ENCODE peak calls at places on chromosomes 3 and 15, in five cellular contexts. P is stomach, F is neuronal stem cell, D is breast epithelium, C is colonic mucosa. Y is an unnamed sample. For H3K4me1, the result is how much of the 10 kb centered on the place peaks cover.

GRCh38 chr3:129343643-129344360 is 65.1 kb downstream of the HMCES start:
- DNase-seq in C (peak), P (peak), D (no peak), F (peak), Y (no peak)

GRCh38 chr3:139104062-139104461 is 59.4 kb upstream of the PRR23C start:
- DNase-seq in P (no peak), F (no peak), D (no peak), C (no peak), Y (no peak)

GRCh38 chr3:85842081-85842480 is 883.3 kb downstream of the CADM2 start:
- DNase-seq in F (no peak), C (no peak), P (no peak), D (no peak), Y (no peak)

GRCh38 chr3:23161896-23162570 is 41.1 kb upstream of the UBE2E2 start:
- DNase-seq in P (no peak), C (no peak), D (no peak), F (no peak), Y (no peak)

GRCh38 chr3:14792691-14793121 is 26.1 kb upstream of the FGD5 start:
- DNase-seq in P (no peak), D (no peak), C (no peak), F (no peak), Y (no peak)

GRCh38 chr15:29939404-29939803 is 117.1 kb upstream of the TJP1 start:
- DNase-seq in D (no peak), F (no peak), C (no peak), P (no peak), Y (no peak)

GRCh38 chr3:122612706-122613105 is 35.3 kb downstream of the PARP15 start:
- DNase-seq in F (no peak), D (no peak), C (no peak), P (no peak), Y (no peak)

GRCh38 chr15:89335289-89336041 is 841 bp upstream of the POLG start:
- DNase-seq in D (no peak), C (peak), P (no peak), F (no peak), Y (peak)

GRCh38 chr15:80694624-80695098 is 449 bp upstream of the ABHD17C start:
- DNase-seq in C (peak), F (no peak), D (no peak), P (no peak), Y (no peak)

GRCh38 chr3:195259146-195259563 is 11.8 kb downstream of the XXYLT1 start:
- DNase-seq in P (no peak), C (no peak), F (no peak), D (no peak), Y (peak)

GRCh38 chr3:50481992-50482391 is 21.4 kb downstream of the CACNA2D2 start:
- DNase-seq in P (no peak), F (no peak), D (no peak), C (no peak), Y (no peak)

GRCh38 chr3:47082519-47082918 is 81.4 kb downstream of the SETD2 start:
- DNase-seq in D (no peak), P (no peak), F (no peak), C (no peak), Y (no peak)

GRCh38 chr3:69541059-69541471 is 155.2 kb upstream of the FRMD4B start:
- DNase-seq in D (no peak), C (no peak), P (no peak), F (peak), Y (no peak)

GRCh38 chr3:59006791-59007517 is 42.9 kb downstream of the CFAP20DC start:
- DNase-seq in P (no peak), C (no peak), F (no peak), D (no peak), Y (peak)

GRCh38 chr15:51341366-51342248 is at the start of gene GLDN:
- DNase-seq in P (peak), F (peak), D (no peak), C (peak), Y (no peak)

GRCh38 chr3:194671511-194671899 is 486 bp downstream of the LSG1 start:
- DNase-seq in P (no peak), D (no peak), F (no peak), C (no peak), Y (no peak)

GRCh38 chr3:70090322-70090913 is 90.9 kb downstream of the SAMMSON start:
- DNase-seq in D (no peak), P (no peak), F (no peak), C (no peak), Y (no peak)

GRCh38 chr3:110533089-110533488 is 538.5 kb upstream of the NECTIN3 start:
- DNase-seq in P (no peak), F (no peak), D (no peak), C (no peak), Y (no peak)

GRCh38 chr15:89448825-89449224 is 47.6 kb downstream of the RHCG start:
- DNase-seq in P (no peak), F (no peak), C (no peak), D (no peak), Y (no peak)

GRCh38 chr3:85004147-85004546 is 45.4 kb downstream of the CADM2 start:
- DNase-seq in F (no peak), D (no peak), P (no peak), C (no peak), Y (no peak)

GRCh38 chr15:66018178-66018797 is 149.0 kb downstream of the RAB11A start:
- DNase-seq in F (no peak), C (no peak), D (no peak), P (no peak), Y (no peak)

GRCh38 chr15:51240066-51240465 is 98.3 kb downstream of the CYP19A1 start:
- DNase-seq in F (no peak), P (no peak), D (no peak), C (no peak), Y (no peak)

DNA sequence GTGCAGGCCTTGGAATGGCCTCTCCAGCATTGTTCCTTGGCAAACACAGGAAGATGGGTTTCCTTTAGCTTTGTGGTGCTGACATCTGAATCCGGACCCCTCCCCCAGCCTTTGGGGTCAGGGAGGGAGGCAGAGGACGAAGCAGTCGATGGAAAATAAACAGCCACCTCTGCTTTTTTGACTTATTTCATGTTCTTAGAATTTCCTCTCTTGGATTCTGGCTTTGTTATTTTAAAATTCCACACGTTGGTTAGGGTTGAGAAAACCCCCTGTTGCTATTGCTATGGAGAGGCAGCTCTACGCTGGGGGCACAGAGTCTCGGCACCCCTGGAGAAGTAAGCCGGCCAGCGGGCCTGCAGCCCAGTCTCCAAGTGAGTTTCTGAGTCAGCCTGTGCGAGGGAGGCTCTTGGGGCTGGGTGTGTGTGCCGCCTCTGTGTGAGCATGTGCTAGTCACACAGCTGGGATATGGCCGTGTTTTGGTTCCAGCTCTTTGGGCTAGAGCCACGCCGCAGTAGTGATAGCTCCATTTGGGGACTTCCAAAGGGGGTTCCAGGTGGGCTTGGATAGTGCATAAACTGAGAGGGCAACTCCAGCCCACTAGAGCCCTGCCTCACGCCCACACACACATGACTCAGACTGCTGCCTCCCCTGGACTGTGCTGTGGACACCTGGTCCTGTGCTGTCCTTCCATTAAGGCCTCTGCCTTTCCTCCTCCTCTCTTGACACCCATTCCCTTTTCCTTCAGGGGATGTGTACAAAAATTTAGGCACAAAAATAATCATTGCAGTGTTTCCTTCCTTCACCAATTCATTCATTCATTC is 58.8 kb downstream of the AMOTL2 start:
- DNase-seq in P (no peak), D (no peak), F (no peak), C (peak), Y (peak)
- H3K4me1 ChIP-seq in P (under half), D (under half), F (under half), C (under half), Y (under half)

GRCh38 chr15:39350785-39351184 is 230.1 kb upstream of the THBS1 start:
- DNase-seq in D (no peak), C (no peak), P (no peak), F (no peak), Y (no peak)

GRCh38 chr15:39341238-39341637 is 239.6 kb upstream of the THBS1 start:
- DNase-seq in C (no peak), P (no peak), D (no peak), F (no peak), Y (no peak)

GRCh38 chr15:39347453-39347852 is 233.4 kb upstream of the THBS1 start:
- DNase-seq in D (no peak), P (no peak), C (no peak), F (no peak), Y (no peak)

GRCh38 chr15:39344662-39345141 is 236.2 kb upstream of the THBS1 start:
- DNase-seq in C (no peak), D (no peak), F (no peak), P (no peak), Y (no peak)

GRCh38 chr15:39345176-39345575 is 235.7 kb upstream of the THBS1 start:
- DNase-seq in C (no peak), D (no peak), F (peak), P (no peak), Y (no peak)
- H3K27ac ChIP-seq in C (no peak), D (peak), F (no peak), P (no peak), Y (no peak)

GRCh38 chr3:53139833-53140574 is 9.8 kb upstream of the RFT1 start:
- DNase-seq in P (no peak), F (no peak), C (no peak), D (no peak), Y (no peak)
- H3K4me1 ChIP-seq in P (under half), F (under half), C (under half), D (under half), Y (under half)

GRCh38 chr15:58588096-58588495 is 156.3 kb downstream of the LIPC start:
- DNase-seq in D (no peak), P (no peak), C (no peak), F (no peak), Y (no peak)
- H3K27ac ChIP-seq in D (no peak), P (no peak), C (no peak), F (no peak), Y (no peak)

GRCh38 chr15:69906256-69907185 is 191.2 kb downstream of the TLE3 start:
- DNase-seq in C (no peak), D (no peak), F (no peak), P (no peak), Y (no peak)

GRCh38 chr15:69908060-69908459 is 189.7 kb downstream of the TLE3 start:
- DNase-seq in F (no peak), C (no peak), P (no peak), D (no peak), Y (no peak)

GRCh38 chr15:69904296-69904560 is 193.5 kb downstream of the TLE3 start:
- DNase-seq in P (no peak), F (no peak), C (no peak), D (no peak), Y (no peak)

GRCh38 chr15:69902414-69903062 is 195.2 kb downstream of the TLE3 start:
- DNase-seq in C (no peak), F (no peak), D (no peak), P (no peak), Y (no peak)

GRCh38 chr15:69903476-69904295 is 194.0 kb downstream of the TLE3 start:
- DNase-seq in F (no peak), D (no peak), C (no peak), P (no peak), Y (no peak)
- H3K4me1 ChIP-seq in F (under half), D (under half), C (under half), P (under half), Y (under half)

GRCh38 chr15:71261418-71261817 is 146.1 kb downstream of the THSD4 start:
- DNase-seq in F (no peak), D (no peak), P (no peak), C (no peak), Y (no peak)

GRCh38 chr15:71254503-71254902 is 139.2 kb downstream of the THSD4 start:
- DNase-seq in P (no peak), C (no peak), F (no peak), D (no peak), Y (no peak)

GRCh38 chr15:71252036-71252898 is 137.0 kb downstream of the THSD4 start:
- DNase-seq in C (no peak), F (no peak), P (no peak), D (no peak), Y (no peak)

GRCh38 chr15:71259866-71260265 is 144.6 kb downstream of the THSD4 start:
- DNase-seq in P (no peak), D (no peak), C (no peak), F (no peak), Y (no peak)

DNA sequence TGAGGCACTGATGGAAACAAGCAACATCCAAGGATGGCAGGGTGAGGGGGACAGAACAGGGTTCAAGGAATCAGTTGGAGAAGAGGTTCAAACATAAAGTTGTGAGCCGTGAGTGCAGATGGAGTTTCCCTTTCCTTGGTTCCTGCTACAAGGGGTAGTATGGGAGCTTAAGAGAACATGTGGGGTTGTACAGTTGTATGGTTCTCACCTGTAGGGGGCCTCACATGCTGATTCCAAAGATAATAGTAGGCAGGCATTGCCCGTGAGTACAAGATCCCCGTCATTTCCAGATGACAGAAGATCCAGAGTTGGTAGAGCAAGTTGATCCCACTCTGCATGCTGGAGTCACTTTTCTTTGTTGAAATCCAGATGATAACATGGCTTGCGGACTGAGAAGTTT is 141.7 kb downstream of the THSD4 start:
- DNase-seq in C (no peak), P (no peak), F (no peak), D (no peak), Y (no peak)
- H3K27ac ChIP-seq in C (no peak), P (no peak), F (no peak), D (no peak), Y (no peak)